ENCODE peak calls at places on chromosomes 11 and 22, in nine cellular contexts. N is RWPE1; U is aorta; R is PC-9; I is psoas muscle; D is endothelial cell of umbilical vein; Z is CD8-positive, alpha-beta memory T cell; A is neuronal stem cell; L is caudate nucleus. O is an unnamed sample.

GRCh38 chr11:107549954-107550285 is 15.6 kb downstream of the ALKBH8 start:
- DNase-seq in N (no peak), U (no peak), R (no peak), I (no peak), D (no peak), Z (no peak), A (no peak), L (no peak), O (no peak)

GRCh38 chr22:32341122-32341740 is 16.4 kb upstream of the RFPL3 start:
- DNase-seq in N (no peak), U (no peak), R (no peak), I (no peak), D (no peak), Z (no peak), A (peak), L (no peak), O (peak)

GRCh38 chr11:113876074-113876797 is 864 bp upstream of the USP28 start:
- DNase-seq in N (no peak), U (no peak), R (no peak), I (no peak), D (no peak), Z (peak), A (no peak), L (no peak), O (peak)

GRCh38 chr22:21098099-21098671 is 52.4 kb downstream of the LRRC74B start:
- DNase-seq in N (no peak), U (no peak), R (no peak), I (no peak), D (no peak), Z (no peak), A (no peak), L (no peak), O (no peak)

GRCh38 chr11:48105096-48105990 is 111.3 kb upstream of the OR4B1 start:
- DNase-seq in N (no peak), U (no peak), R (no peak), I (no peak), D (no peak), Z (no peak), A (no peak), L (no peak), O (no peak)

GRCh38 chr22:32281092-32281491 is 25.9 kb upstream of the SLC5A4 start:
- DNase-seq in N (peak), U (no peak), R (no peak), I (no peak), D (no peak), Z (no peak), A (no peak), L (no peak), O (no peak)

GRCh38 chr11:127474735-127475134 is 474.2 kb upstream of the KIRREL3 start:
- DNase-seq in N (no peak), U (no peak), R (no peak), I (no peak), D (no peak), Z (no peak), A (peak), L (no peak), O (no peak)

GRCh38 chr11:104443387-104443786 is 279.4 kb upstream of the PDGFD start:
- DNase-seq in N (no peak), U (no peak), R (no peak), I (no peak), D (peak), Z (no peak), A (no peak), L (no peak), O (no peak)

GRCh38 chr22:41471606-41472005 is 2.7 kb downstream of the ACO2 start:
- DNase-seq in N (no peak), U (no peak), R (no peak), I (no peak), D (no peak), Z (no peak), A (no peak), L (no peak), O (no peak)

GRCh38 chr22:19844423-19845368 is 10.0 kb downstream of the GNB1L start:
- DNase-seq in N (no peak), U (peak), R (no peak), I (peak), D (peak), Z (peak), A (no peak), L (no peak), O (peak)

GRCh38 chr11:47905358-47906059 is 57.4 kb upstream of the NUP160 start:
- DNase-seq in N (peak), U (no peak), R (peak), I (no peak), D (peak), Z (no peak), A (no peak), L (no peak), O (no peak)

GRCh38 chr11:48034926-48035876 is 54.8 kb downstream of the PTPRJ start:
- DNase-seq in N (no peak), U (peak), R (no peak), I (peak), D (no peak), Z (no peak), A (no peak), L (peak), O (no peak)

GRCh38 chr11:45332486-45332934 is 46.4 kb upstream of the SYT13 start:
- DNase-seq in N (peak), U (no peak), R (no peak), I (no peak), D (no peak), Z (peak), A (peak), L (no peak), O (peak)

GRCh38 chr11:124928942-124929663 is 6.7 kb downstream of the HEPACAM start:
- DNase-seq in N (no peak), U (no peak), R (no peak), I (no peak), D (no peak), Z (no peak), A (no peak), L (no peak), O (no peak)

GRCh38 chr11:110296226-110297081 is at the start of gene RDX:
- DNase-seq in N (peak), U (peak), R (peak), I (peak), D (peak), Z (peak), A (peak), L (peak), O (peak)

GRCh38 chr11:134945993-134946392 is 534.0 kb upstream of the B3GAT1 start:
- DNase-seq in N (peak), U (no peak), R (no peak), I (no peak), D (no peak), Z (no peak), A (no peak), L (no peak), O (peak)

GRCh38 chr11:19352736-19353110 is 112.0 kb upstream of the E2F8 start:
- DNase-seq in N (no peak), U (no peak), R (no peak), I (no peak), D (no peak), Z (no peak), A (no peak), L (no peak), O (no peak)

GRCh38 chr11:58567889-58568512 is 7.7 kb downstream of the LPXN start:
- DNase-seq in N (peak), U (peak), R (no peak), I (peak), D (peak), Z (peak), A (peak), L (peak), O (peak)

GRCh38 chr11:126317681-126318641 is 14.1 kb downstream of the DCPS start:
- DNase-seq in N (no peak), U (peak), R (no peak), I (peak), D (no peak), Z (peak), A (no peak), L (no peak), O (no peak)

GRCh38 chr11:57638005-57638760 is 11.5 kb downstream of the YPEL4 start:
- DNase-seq in N (peak), U (peak), R (no peak), I (peak), D (peak), Z (no peak), A (peak), L (peak), O (peak)

GRCh38 chr22:30870451-30871345 is 97.9 kb downstream of the MORC2 start:
- DNase-seq in N (no peak), U (peak), R (no peak), I (no peak), D (no peak), Z (no peak), A (no peak), L (no peak), O (peak)

GRCh38 chr11:120375076-120375475 is 38.9 kb downstream of the ARHGEF12 start:
- DNase-seq in N (no peak), U (no peak), R (no peak), I (no peak), D (peak), Z (no peak), A (no peak), L (no peak), O (no peak)

GRCh38 chr11:19378814-19379213 is 138.1 kb upstream of the E2F8 start:
- DNase-seq in N (no peak), U (no peak), R (peak), I (peak), D (no peak), Z (no peak), A (no peak), L (no peak), O (no peak)

GRCh38 chr11:19719960-19720359 is 7.3 kb downstream of the NAV2 start:
- DNase-seq in N (no peak), U (no peak), R (no peak), I (no peak), D (no peak), Z (no peak), A (no peak), L (no peak), O (no peak)

GRCh38 chr11:73597340-73597955 is 464 bp downstream of the FAM168A start:
- DNase-seq in N (peak), U (no peak), R (peak), I (no peak), D (no peak), Z (peak), A (peak), L (peak), O (no peak)

GRCh38 chr11:57597461-57597892 is at the start of gene SERPING1:
- DNase-seq in N (no peak), U (peak), R (no peak), I (peak), D (no peak), Z (no peak), A (no peak), L (no peak), O (peak)

GRCh38 chr11:103749158-103749557 is 287.3 kb upstream of the DDI1 start:
- DNase-seq in N (no peak), U (no peak), R (no peak), I (no peak), D (no peak), Z (no peak), A (no peak), L (no peak), O (no peak)

GRCh38 chr22:50712341-50713007 is 25.5 kb upstream of the ACR start:
- DNase-seq in N (no peak), U (no peak), R (no peak), I (no peak), D (no peak), Z (no peak), A (no peak), L (no peak), O (peak)

GRCh38 chr22:35219012-35219411 is 38.3 kb upstream of the HMGXB4 start:
- DNase-seq in N (peak), U (no peak), R (no peak), I (no peak), D (no peak), Z (no peak), A (no peak), L (no peak), O (peak)

GRCh38 chr22:44423556-44423955 is 74.5 kb downstream of the RTL6 start:
- DNase-seq in N (no peak), U (no peak), R (no peak), I (no peak), D (no peak), Z (no peak), A (no peak), L (no peak), O (peak)

GRCh38 chr11:57462597-57462996 is 2.3 kb downstream of the RTN4RL2 start:
- DNase-seq in N (no peak), U (no peak), R (no peak), I (no peak), D (no peak), Z (no peak), A (no peak), L (no peak), O (no peak)

GRCh38 chr11:106305458-106305857 is 228.0 kb downstream of the AASDHPPT start:
- DNase-seq in N (no peak), U (no peak), R (peak), I (no peak), D (no peak), Z (no peak), A (no peak), L (no peak), O (no peak)

GRCh38 chr11:121572581-121573059 is 119.9 kb upstream of the SORL1-AS1 start:
- DNase-seq in N (no peak), U (peak), R (no peak), I (no peak), D (no peak), Z (no peak), A (no peak), L (peak), O (no peak)

GRCh38 chr22:23762866-23763578 is at the start of gene C22orf15:
- DNase-seq in N (no peak), U (no peak), R (no peak), I (no peak), D (peak), Z (peak), A (no peak), L (no peak), O (peak)
- H3K27ac ChIP-seq in N (peak), U (no peak), R (no peak), I (peak), D (no peak), Z (no peak), A (peak), L (no peak), O (peak)

DNA sequence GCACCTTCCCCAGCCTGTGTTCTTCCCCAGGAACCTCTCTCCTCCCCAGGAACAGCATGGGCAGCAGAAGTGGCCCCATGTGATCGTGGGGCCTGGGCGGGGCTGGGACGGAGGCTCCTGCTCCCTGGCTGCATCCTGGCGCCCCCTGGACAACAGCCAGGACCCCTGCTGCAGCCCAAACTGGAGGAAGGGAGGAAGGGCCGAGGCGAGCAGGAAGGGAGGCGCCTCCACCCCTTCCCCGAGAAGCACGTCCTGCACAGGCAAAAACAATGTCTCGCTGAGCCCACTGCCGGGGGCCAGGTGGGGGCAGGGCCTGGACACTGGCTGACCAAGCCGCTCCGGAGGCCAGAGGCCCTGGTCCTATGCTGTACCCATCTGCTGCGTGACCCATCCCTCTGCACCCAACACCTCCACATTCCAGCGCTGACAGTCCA is 15.0 kb upstream of the MFNG start:
- DNase-seq in N (no peak), U (no peak), R (no peak), I (peak), D (peak), Z (no peak), A (no peak), L (no peak), O (no peak)
- H3K27ac ChIP-seq in N (peak), U (no peak), R (no peak), I (peak), D (peak), Z (no peak), A (no peak), L (peak), O (no peak)

DNA sequence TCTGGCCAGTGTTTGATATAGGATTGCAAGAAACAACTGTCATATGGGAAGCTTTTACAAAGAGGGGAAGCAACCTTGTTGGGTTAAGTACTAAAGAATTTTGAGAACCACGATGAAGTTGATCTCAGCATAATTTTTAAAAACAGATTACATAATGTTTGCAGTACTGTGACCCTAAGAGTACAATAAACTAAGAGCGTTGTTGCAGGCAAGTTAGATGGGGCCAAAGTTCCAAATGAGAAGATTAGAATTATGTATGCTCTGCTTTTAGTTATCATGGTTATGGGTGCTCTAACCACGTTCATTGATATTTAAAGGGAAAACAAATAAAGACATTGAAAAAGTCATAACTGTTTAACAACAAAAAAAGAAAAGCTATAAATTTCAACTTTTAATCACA is 177.5 kb downstream of the CNTN5 start:
- DNase-seq in N (no peak), U (no peak), R (no peak), I (no peak), D (no peak), Z (no peak), A (no peak), L (no peak), O (no peak)
- H3K27ac ChIP-seq in N (no peak), U (no peak), R (no peak), I (no peak), D (no peak), Z (no peak), A (no peak), L (no peak), O (no peak)

GRCh38 chr11:77762426-77762825 is 58.1 kb downstream of the RSF1 start:
- DNase-seq in N (no peak), U (no peak), R (no peak), I (no peak), D (no peak), Z (no peak), A (no peak), L (no peak), O (no peak)

GRCh38 chr11:77761481-77761880 is 59.0 kb downstream of the RSF1 start:
- DNase-seq in N (no peak), U (no peak), R (no peak), I (no peak), D (no peak), Z (no peak), A (no peak), L (no peak), O (no peak)
- H3K27ac ChIP-seq in N (no peak), U (no peak), R (no peak), I (no peak), D (no peak), Z (no peak), A (no peak), L (no peak), O (no peak)

DNA sequence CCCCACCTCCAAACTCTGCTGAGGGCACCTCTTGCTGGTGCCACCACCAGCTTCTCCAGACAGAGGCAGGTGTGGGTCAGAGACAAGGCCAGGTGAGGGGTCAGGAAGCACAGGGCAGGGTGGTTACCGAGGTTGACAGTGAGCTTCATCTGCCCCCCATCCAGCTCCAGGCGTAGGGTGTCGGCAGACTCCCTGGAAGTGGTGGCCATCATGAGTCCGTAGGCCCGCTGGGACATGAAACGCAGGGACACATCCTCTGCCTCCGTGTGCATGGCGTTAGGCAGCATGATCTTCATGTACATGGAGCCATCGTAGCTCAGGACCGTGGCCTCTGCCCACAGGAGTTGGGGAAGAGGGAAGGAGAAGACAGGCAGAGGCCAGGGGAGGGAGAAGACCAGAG is 62.8 kb downstream of the NRXN2 start:
- DNase-seq in N (no peak), U (no peak), R (no peak), I (no peak), D (no peak), Z (no peak), A (no peak), L (no peak), O (no peak)
- H3K27ac ChIP-seq in N (peak), U (peak), R (peak), I (peak), D (no peak), Z (no peak), A (no peak), L (no peak), O (no peak)

DNA sequence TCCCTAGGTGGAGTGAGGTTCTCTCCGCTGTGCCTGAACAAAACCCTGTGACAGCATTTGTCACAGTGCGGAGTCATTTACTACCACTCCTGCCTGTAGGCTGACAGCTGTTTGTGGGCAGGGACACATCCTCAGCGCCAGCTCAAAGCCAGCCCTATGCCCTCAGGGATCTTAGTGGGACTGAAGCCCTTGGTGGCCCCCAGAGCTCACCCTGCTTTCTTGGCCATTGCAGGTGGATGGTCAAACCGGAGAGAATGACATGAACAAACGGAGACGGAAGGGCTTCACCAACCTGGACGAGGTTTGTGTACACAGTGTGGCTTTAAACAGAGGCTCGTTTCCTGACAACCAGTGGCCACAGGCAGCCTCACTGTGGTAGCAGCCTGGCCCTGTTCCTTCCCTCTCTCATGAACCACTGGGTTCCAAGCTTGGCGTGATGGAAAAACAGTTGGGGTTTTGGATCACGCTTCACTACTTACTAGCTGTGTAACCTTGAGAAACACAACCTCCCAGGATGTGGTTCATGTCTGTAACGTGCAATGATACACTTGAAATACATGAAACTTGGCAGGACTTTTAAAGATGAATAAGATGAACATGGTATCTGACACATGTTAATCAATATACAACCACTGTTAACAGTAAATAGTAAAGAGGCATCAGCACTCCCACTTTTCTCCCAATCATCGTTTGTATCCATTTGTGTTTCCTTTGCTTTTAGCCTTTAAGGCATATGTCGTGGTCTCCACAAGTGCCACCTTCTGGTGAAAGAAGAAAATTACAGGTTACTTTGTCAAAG is 125.8 kb downstream of the MICAL2 start:
- DNase-seq in N (peak), U (peak), R (no peak), I (no peak), D (peak), Z (peak), A (peak), L (no peak), O (no peak)
- H3K27ac ChIP-seq in N (peak), U (peak), R (no peak), I (peak), D (peak), Z (peak), A (no peak), L (no peak), O (no peak)

DNA sequence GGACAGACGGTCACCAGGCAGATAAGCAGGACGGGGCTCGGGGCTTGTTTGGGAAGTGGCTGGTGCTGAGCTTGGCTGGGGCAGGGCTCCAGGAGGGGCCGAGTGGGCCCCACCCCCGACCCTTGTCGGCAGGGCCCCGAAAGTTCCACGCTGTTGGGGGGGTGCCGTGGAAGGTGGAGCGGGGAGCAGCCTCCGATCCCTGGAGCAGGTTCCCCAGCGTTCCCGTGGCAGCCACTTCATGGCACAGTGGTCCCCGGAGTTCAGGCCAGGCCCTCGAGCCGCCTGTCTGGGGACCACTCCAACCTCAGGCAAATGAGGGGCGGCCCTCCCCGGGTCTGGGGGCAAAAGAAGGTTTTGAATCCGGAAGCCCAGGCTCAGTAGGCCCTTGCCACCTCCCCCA is 46.7 kb upstream of the PPARA start:
- DNase-seq in N (no peak), U (no peak), R (no peak), I (no peak), D (no peak), Z (no peak), A (no peak), L (no peak), O (no peak)
- H3K27ac ChIP-seq in N (peak), U (peak), R (no peak), I (peak), D (no peak), Z (no peak), A (no peak), L (peak), O (no peak)

GRCh38 chr22:42855211-42855610 is 1.9 kb downstream of the ARFGAP3 start:
- DNase-seq in N (no peak), U (no peak), R (no peak), I (no peak), D (no peak), Z (no peak), A (no peak), L (no peak), O (no peak)
- H3K27ac ChIP-seq in N (peak), U (no peak), R (no peak), I (no peak), D (no peak), Z (no peak), A (no peak), L (no peak), O (no peak)